ENCODE peak calls at places on chromosomes 11 and 22, in ten cellular contexts. Z is tibial nerve; I is Calu3; P is NB4; Q is choroid plexus epithelial cell; D is neural progenitor cell; X is AG09319; C is CD4-positive, alpha-beta T cell; Y is kidney; W is uterus. U is an unnamed sample.

GRCh38 chr11:3219281-3219892 is 774 bp upstream of the MRGPRG start:
- DNase-seq in Z (no peak), I (no peak), P (no peak), Q (no peak), D (no peak), X (no peak), C (no peak), Y (peak), W (no peak), U (no peak)

GRCh38 chr11:76661306-76661751 is 9.2 kb downstream of the LRRC32 start:
- DNase-seq in Z (peak), I (no peak), P (no peak), Q (no peak), D (no peak), X (no peak), C (no peak), Y (peak), W (no peak), U (peak)

GRCh38 chr22:30664798-30665197 is 2.9 kb downstream of the DUSP18 start:
- DNase-seq in Z (no peak), I (no peak), P (no peak), Q (no peak), D (no peak), X (no peak), C (no peak), Y (no peak), W (no peak), U (no peak)

GRCh38 chr11:95444309-95445202 is 213.6 kb upstream of the SESN3 start:
- DNase-seq in Z (no peak), I (no peak), P (no peak), Q (no peak), D (no peak), X (no peak), C (no peak), Y (no peak), W (no peak), U (no peak)

GRCh38 chr11:64848214-64848778 is 3.8 kb upstream of the CDC42BPG start:
- DNase-seq in Z (no peak), I (no peak), P (no peak), Q (no peak), D (no peak), X (no peak), C (no peak), Y (no peak), W (no peak), U (no peak)

GRCh38 chr11:126956664-126957063 is 43.9 kb downstream of the KIRREL3 start:
- DNase-seq in Z (no peak), I (no peak), P (no peak), Q (no peak), D (no peak), X (no peak), C (no peak), Y (no peak), W (no peak), U (no peak)

GRCh38 chr22:49930596-49931412 is 12.4 kb downstream of the CRELD2 start:
- DNase-seq in Z (peak), I (peak), P (peak), Q (peak), D (peak), X (no peak), C (peak), Y (peak), W (peak), U (no peak)

GRCh38 chr22:48553119-48553518 is 1274.6 kb downstream of the BRD1 start:
- DNase-seq in Z (no peak), I (no peak), P (no peak), Q (no peak), D (no peak), X (no peak), C (no peak), Y (no peak), W (no peak), U (no peak)

GRCh38 chr11:28836285-28837081 is 728.3 kb downstream of the METTL15 start:
- DNase-seq in Z (no peak), I (peak), P (no peak), Q (peak), D (peak), X (no peak), C (no peak), Y (no peak), W (no peak), U (no peak)

GRCh38 chr22:32706149-32706548 is 95.4 kb upstream of the TIMP3 start:
- DNase-seq in Z (no peak), I (no peak), P (no peak), Q (no peak), D (peak), X (no peak), C (no peak), Y (no peak), W (no peak), U (no peak)

GRCh38 chr22:17380711-17381087 is 11.4 kb downstream of the CECR2 start:
- DNase-seq in Z (no peak), I (no peak), P (no peak), Q (no peak), D (peak), X (no peak), C (no peak), Y (no peak), W (no peak), U (no peak)

GRCh38 chr22:26109686-26110315 is 59.5 kb upstream of the SEZ6L start:
- DNase-seq in Z (no peak), I (no peak), P (no peak), Q (no peak), D (no peak), X (no peak), C (no peak), Y (no peak), W (no peak), U (no peak)

GRCh38 chr22:35645646-35646045 is 2.6 kb upstream of the APOL6 start:
- DNase-seq in Z (no peak), I (no peak), P (no peak), Q (no peak), D (no peak), X (no peak), C (no peak), Y (no peak), W (no peak), U (no peak)

GRCh38 chr11:57480409-57481137 is 20.2 kb downstream of the RTN4RL2 start:
- DNase-seq in Z (peak), I (peak), P (peak), Q (peak), D (peak), X (no peak), C (peak), Y (peak), W (no peak), U (peak)
- TF ChIP-seq CTCF in Z (peak), I (peak), P (peak), Q (peak), D (peak), X (peak), C (peak), Y (peak), W (peak), U (peak)

GRCh38 chr22:42632096-42632495 is 8.3 kb downstream of the ATP5MGL start:
- DNase-seq in Z (no peak), I (no peak), P (no peak), Q (peak), D (peak), X (no peak), C (no peak), Y (no peak), W (no peak), U (no peak)
- TF ChIP-seq CTCF in Z (no peak), I (peak), P (peak), Q (peak), D (peak), X (peak), C (no peak), Y (peak), W (no peak), U (peak)

GRCh38 chr11:10450451-10451398 is 4.3 kb upstream of the AMPD3 start:
- DNase-seq in Z (no peak), I (peak), P (peak), Q (peak), D (peak), X (no peak), C (peak), Y (peak), W (no peak), U (no peak)
- TF ChIP-seq CTCF in Z (peak), I (peak), P (peak), Q (peak), D (peak), X (no peak), C (peak), Y (peak), W (peak), U (no peak)

DNA sequence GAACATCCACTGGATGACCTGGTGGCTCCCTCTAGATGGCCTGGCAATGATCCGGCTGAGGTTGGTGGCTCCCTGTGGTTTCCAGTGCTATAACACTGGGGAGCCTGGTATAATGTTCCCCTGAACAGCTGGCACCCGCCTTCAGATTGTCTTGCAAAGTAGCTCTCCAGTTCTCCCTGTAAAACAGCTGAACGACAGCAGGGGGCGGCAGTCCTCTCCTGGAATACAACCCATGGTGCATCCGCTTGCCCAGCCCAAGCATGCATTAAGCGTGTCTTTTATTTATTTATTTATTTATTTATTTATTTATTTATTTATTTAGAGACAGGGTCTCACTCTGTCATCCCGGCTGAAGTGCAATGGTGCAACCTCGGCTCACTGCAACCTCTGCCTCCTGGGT is 258.9 kb downstream of the BUD13 start:
- DNase-seq in Z (no peak), I (peak), P (peak), Q (peak), D (peak), X (no peak), C (no peak), Y (no peak), W (no peak), U (no peak)
- TF ChIP-seq CTCF in Z (no peak), I (no peak), P (peak), Q (peak), D (peak), X (peak), C (no peak), Y (peak), W (no peak), U (peak)

GRCh38 chr22:46985507-46985882 is 223.0 kb downstream of the TBC1D22A start:
- DNase-seq in Z (no peak), I (no peak), P (no peak), Q (no peak), D (no peak), X (no peak), C (no peak), Y (no peak), W (no peak), U (no peak)
- TF ChIP-seq CTCF in Z (no peak), I (no peak), P (no peak), Q (peak), D (no peak), X (no peak), C (no peak), Y (no peak), W (no peak), U (no peak)

GRCh38 chr11:67199751-67200150 is 66.5 kb upstream of the GRK2 start:
- DNase-seq in Z (no peak), I (no peak), P (no peak), Q (no peak), D (no peak), X (no peak), C (no peak), Y (no peak), W (no peak), U (no peak)
- TF ChIP-seq CTCF in Z (no peak), I (no peak), P (no peak), Q (no peak), D (no peak), X (no peak), C (no peak), Y (no peak), W (no peak), U (no peak)

GRCh38 chr11:68018730-68019190 is 8.6 kb downstream of the ALDH3B1 start:
- DNase-seq in Z (no peak), I (no peak), P (no peak), Q (no peak), D (no peak), X (no peak), C (no peak), Y (no peak), W (no peak), U (no peak)

GRCh38 chr11:68020575-68020974 is 9.9 kb upstream of the NDUFS8 start:
- DNase-seq in Z (no peak), I (peak), P (peak), Q (peak), D (peak), X (no peak), C (no peak), Y (no peak), W (no peak), U (no peak)

GRCh38 chr11:68019486-68019885 is 9.4 kb downstream of the ALDH3B1 start:
- DNase-seq in Z (no peak), I (no peak), P (no peak), Q (no peak), D (no peak), X (no peak), C (no peak), Y (no peak), W (no peak), U (no peak)

GRCh38 chr11:68022531-68022930 is 8.0 kb upstream of the NDUFS8 start:
- DNase-seq in Z (no peak), I (no peak), P (no peak), Q (no peak), D (no peak), X (no peak), C (no peak), Y (no peak), W (no peak), U (no peak)

GRCh38 chr11:68021167-68021787 is 9.2 kb upstream of the NDUFS8 start:
- DNase-seq in Z (no peak), I (peak), P (no peak), Q (no peak), D (peak), X (no peak), C (no peak), Y (peak), W (no peak), U (no peak)
- TF ChIP-seq CTCF in Z (no peak), I (peak), P (no peak), Q (peak), D (peak), X (no peak), C (no peak), Y (peak), W (no peak), U (no peak)

GRCh38 chr22:45065726-45066125 is 55.9 kb upstream of the PHF21B start:
- DNase-seq in Z (no peak), I (no peak), P (peak), Q (no peak), D (no peak), X (no peak), C (no peak), Y (no peak), W (no peak), U (no peak)
- TF ChIP-seq CTCF in Z (no peak), I (no peak), P (no peak), Q (no peak), D (no peak), X (no peak), C (no peak), Y (no peak), W (no peak), U (no peak)

DNA sequence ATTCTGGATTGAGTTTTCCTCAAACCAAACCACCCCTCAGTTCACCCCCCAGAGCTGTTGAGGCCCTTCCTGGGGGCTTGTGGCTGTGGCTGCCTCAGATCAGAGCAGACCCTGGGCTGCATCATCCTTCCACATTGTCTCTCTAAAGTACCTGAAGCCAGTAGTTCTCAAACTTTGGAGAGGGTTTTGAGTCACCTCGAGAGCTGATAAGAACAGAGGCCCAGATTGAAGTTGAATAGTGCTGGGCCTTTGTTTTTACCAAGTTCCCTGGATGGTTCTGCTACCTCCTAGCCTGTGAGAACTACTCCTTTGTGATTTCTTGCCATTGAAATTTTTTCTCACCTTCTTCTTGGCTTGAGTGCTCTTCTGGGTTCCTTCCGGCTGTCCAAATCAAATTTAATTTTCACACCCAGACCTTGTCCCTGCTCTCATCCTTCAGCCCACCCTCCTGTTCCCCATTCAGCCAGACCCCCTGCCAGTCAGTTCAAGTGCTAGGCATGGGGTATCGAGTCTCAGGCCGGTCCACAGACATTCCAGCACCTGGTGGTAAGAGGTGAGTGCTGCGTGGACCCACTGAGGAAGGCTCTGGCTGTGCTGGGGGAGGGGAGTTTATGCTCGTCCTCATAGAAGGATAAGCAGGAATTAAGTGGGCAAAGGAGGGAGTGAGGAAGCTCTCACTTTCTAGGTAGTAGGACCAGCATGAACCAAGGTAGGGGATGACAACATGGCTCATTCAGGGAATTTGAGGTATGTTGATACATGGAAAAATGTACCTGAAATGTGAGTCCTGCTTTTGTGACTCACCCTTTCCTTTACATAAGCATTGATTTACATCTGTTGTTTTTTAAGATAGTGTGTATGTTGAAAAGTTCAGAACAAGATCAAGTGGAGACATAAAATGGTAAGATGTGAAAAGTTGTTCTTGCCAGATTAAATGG is 116.5 kb downstream of the PTPRJ start:
- DNase-seq in Z (no peak), I (peak), P (no peak), Q (peak), D (no peak), X (no peak), C (no peak), Y (no peak), W (no peak), U (no peak)
- TF ChIP-seq CTCF in Z (no peak), I (no peak), P (no peak), Q (peak), D (no peak), X (no peak), C (no peak), Y (no peak), W (no peak), U (no peak)

U was measured in D721Med.